ENCODE peak calls at places on chromosomes 1 and 21, in five cellular contexts. One of them, this sample, is unnamed.

GRCh38 chr21:42221581-42222345 is 2.8 kb downstream of the ABCG1 start:
- DNase-seq in GM12878: no peak
- DNase-seq in K562: no peak
- DNase-seq in HepG2: no peak
- DNase-seq in SK-N-SH: no peak
- DNase-seq in this sample: peak; percentile 87

GRCh38 chr21:46413365-46413696 is 45.4 kb upstream of the DIP2A start:
- DNase-seq in GM12878: no peak
- DNase-seq in K562: no peak
- DNase-seq in HepG2: no peak
- DNase-seq in SK-N-SH: no peak
- DNase-seq in this sample: no peak

GRCh38 chr21:38597436-38597835 is 99.2 kb upstream of the ERG start:
- DNase-seq in GM12878: no peak
- DNase-seq in K562: no peak
- DNase-seq in HepG2: no peak
- DNase-seq in SK-N-SH: no peak
- DNase-seq in this sample: no peak

GRCh38 chr1:148308832-148309458 is 156.9 kb upstream of the NBPF11 start:
- DNase-seq in GM12878: no peak
- DNase-seq in K562: peak; percentile 14
- DNase-seq in HepG2: no peak
- DNase-seq in SK-N-SH: no peak
- DNase-seq in this sample: no peak

GRCh38 chr1:241460098-241460873 is 59.3 kb downstream of the FH start:
- DNase-seq in GM12878: no peak
- DNase-seq in K562: no peak
- DNase-seq in HepG2: no peak
- DNase-seq in SK-N-SH: no peak
- DNase-seq in this sample: no peak

GRCh38 chr1:165914136-165914798 is 86.9 kb downstream of the UCK2 start:
- DNase-seq in GM12878: peak; percentile 54
- DNase-seq in K562: peak; percentile 83
- DNase-seq in HepG2: peak; percentile 67
- DNase-seq in SK-N-SH: peak; percentile 70
- DNase-seq in this sample: peak; percentile 88

GRCh38 chr1:93080424-93080823 is 1.3 kb downstream of the MTF2 start:
- DNase-seq in GM12878: peak; percentile 51
- DNase-seq in K562: peak; percentile 68
- DNase-seq in HepG2: peak; percentile 63
- DNase-seq in SK-N-SH: peak; percentile 59
- DNase-seq in this sample: peak; percentile 83

GRCh38 chr1:26538480-26539412 is 9.2 kb downstream of the RPS6KA1 start:
- DNase-seq in GM12878: no peak
- DNase-seq in K562: peak; percentile 80
- DNase-seq in HepG2: peak; percentile 41
- DNase-seq in SK-N-SH: peak; percentile 69
- DNase-seq in this sample: peak; percentile 26

GRCh38 chr1:196593955-196594354 is 14.3 kb downstream of the KCNT2 start:
- DNase-seq in GM12878: no peak
- DNase-seq in K562: no peak
- DNase-seq in HepG2: no peak
- DNase-seq in SK-N-SH: no peak
- DNase-seq in this sample: no peak

GRCh38 chr1:39826583-39826982 is 37.9 kb upstream of the BMP8B start:
- DNase-seq in GM12878: no peak
- DNase-seq in K562: peak; percentile 29
- DNase-seq in HepG2: no peak
- DNase-seq in SK-N-SH: peak; percentile 53
- DNase-seq in this sample: no peak

GRCh38 chr1:175580351-175580750 is 163.0 kb downstream of the TNR start:
- DNase-seq in GM12878: no peak
- DNase-seq in K562: no peak
- DNase-seq in HepG2: no peak
- DNase-seq in SK-N-SH: no peak
- DNase-seq in this sample: no peak

GRCh38 chr1:8004803-8005573 is 21.1 kb downstream of the ERRFI1 start:
- DNase-seq in GM12878: no peak
- DNase-seq in K562: peak; percentile 95
- DNase-seq in HepG2: peak; percentile 89
- DNase-seq in SK-N-SH: peak; percentile 48
- DNase-seq in this sample: peak; percentile 98

GRCh38 chr21:45366476-45366875 is 38.5 kb upstream of the COL18A1 start:
- DNase-seq in GM12878: no peak
- DNase-seq in K562: no peak
- DNase-seq in HepG2: no peak
- DNase-seq in SK-N-SH: no peak
- DNase-seq in this sample: no peak

GRCh38 chr1:66269222-66269621 is 264.7 kb upstream of the SGIP1 start:
- DNase-seq in GM12878: no peak
- DNase-seq in K562: no peak
- DNase-seq in HepG2: no peak
- DNase-seq in SK-N-SH: no peak
- DNase-seq in this sample: no peak

GRCh38 chr21:35682874-35683549 is 377.3 kb downstream of the SETD4 start:
- DNase-seq in GM12878: no peak
- DNase-seq in K562: no peak
- DNase-seq in HepG2: no peak
- DNase-seq in SK-N-SH: no peak
- DNase-seq in this sample: no peak

GRCh38 chr1:47411441-47411840 is 4.6 kb upstream of the FOXE3 start:
- DNase-seq in GM12878: no peak
- DNase-seq in K562: no peak
- DNase-seq in HepG2: no peak
- DNase-seq in SK-N-SH: no peak
- DNase-seq in this sample: peak; percentile 61

GRCh38 chr1:93751391-93752250 is 70.0 kb upstream of the BCAR3 start:
- DNase-seq in GM12878: no peak
- DNase-seq in K562: no peak
- DNase-seq in HepG2: no peak
- DNase-seq in SK-N-SH: no peak
- DNase-seq in this sample: no peak

GRCh38 chr1:58927026-58927721 is 143.3 kb upstream of the JUN start:
- DNase-seq in GM12878: no peak
- DNase-seq in K562: no peak
- DNase-seq in HepG2: no peak
- DNase-seq in SK-N-SH: no peak
- DNase-seq in this sample: peak; percentile 12

GRCh38 chr1:193741228-193741627 is 554.8 kb upstream of the B3GALT2 start:
- DNase-seq in GM12878: no peak
- DNase-seq in K562: no peak
- DNase-seq in HepG2: no peak
- DNase-seq in SK-N-SH: no peak
- DNase-seq in this sample: no peak

GRCh38 chr1:224377676-224378006 is 21.0 kb downstream of the CNIH4 start:
- DNase-seq in GM12878: peak; percentile 62
- DNase-seq in K562: peak; percentile 28
- DNase-seq in HepG2: peak; percentile 3
- DNase-seq in SK-N-SH: no peak
- DNase-seq in this sample: peak; percentile 84

GRCh38 chr1:203556047-203556851 is 62.3 kb downstream of the OPTC start:
- DNase-seq in GM12878: no peak
- DNase-seq in K562: no peak
- DNase-seq in HepG2: no peak
- DNase-seq in SK-N-SH: peak; percentile 75
- DNase-seq in this sample: peak; percentile 85

GRCh38 chr1:151472852-151473731 is 13.8 kb upstream of the POGZ start:
- DNase-seq in GM12878: no peak
- DNase-seq in K562: peak; percentile 54
- DNase-seq in HepG2: no peak
- DNase-seq in SK-N-SH: peak; percentile 82
- DNase-seq in this sample: peak; percentile 34

GRCh38 chr1:66360285-66360724 is 173.6 kb upstream of the SGIP1 start:
- DNase-seq in GM12878: no peak
- DNase-seq in K562: no peak
- DNase-seq in HepG2: no peak
- DNase-seq in SK-N-SH: no peak
- DNase-seq in this sample: no peak

GRCh38 chr1:155106862-155107261 is 20.8 kb upstream of the EFNA1 start:
- DNase-seq in GM12878: no peak
- DNase-seq in K562: no peak
- DNase-seq in HepG2: no peak
- DNase-seq in SK-N-SH: no peak
- DNase-seq in this sample: no peak

GRCh38 chr1:15959424-15959823 is 16.5 kb downstream of the ZBTB17 start:
- DNase-seq in GM12878: no peak
- DNase-seq in K562: no peak
- DNase-seq in HepG2: no peak
- DNase-seq in SK-N-SH: no peak
- DNase-seq in this sample: no peak

GRCh38 chr1:7008975-7009740 is 223.9 kb downstream of the CAMTA1 start:
- DNase-seq in GM12878: no peak
- DNase-seq in K562: no peak
- DNase-seq in HepG2: no peak
- DNase-seq in SK-N-SH: no peak
- DNase-seq in this sample: no peak

GRCh38 chr1:43801203-43801602 is 93.9 kb downstream of the ST3GAL3 start:
- DNase-seq in GM12878: no peak
- DNase-seq in K562: no peak
- DNase-seq in HepG2: no peak
- DNase-seq in SK-N-SH: no peak
- DNase-seq in this sample: no peak

GRCh38 chr1:48677306-48678287 is 99.1 kb downstream of the BEND5 start:
- DNase-seq in GM12878: no peak
- DNase-seq in K562: peak; percentile 69
- DNase-seq in HepG2: peak; percentile 56
- DNase-seq in SK-N-SH: peak; percentile 82
- DNase-seq in this sample: peak; percentile 41

GRCh38 chr21:27171704-27172103 is 204.8 kb upstream of the ADAMTS5 start:
- DNase-seq in GM12878: no peak
- DNase-seq in K562: no peak
- DNase-seq in HepG2: no peak
- DNase-seq in SK-N-SH: no peak
- DNase-seq in this sample: peak; percentile 43

GRCh38 chr1:201845331-201846083 is 16.6 kb downstream of the IPO9 start:
- DNase-seq in GM12878: no peak
- DNase-seq in K562: no peak
- DNase-seq in HepG2: no peak
- DNase-seq in SK-N-SH: no peak
- DNase-seq in this sample: peak; percentile 79
- TF ChIP-seq MXI1 in GM12878: no peak
- TF ChIP-seq MXI1 in K562: no peak
- TF ChIP-seq MXI1 in HepG2: no peak
- TF ChIP-seq MXI1 in SK-N-SH: no peak
- TF ChIP-seq MXI1 in this sample: no peak

DNA sequence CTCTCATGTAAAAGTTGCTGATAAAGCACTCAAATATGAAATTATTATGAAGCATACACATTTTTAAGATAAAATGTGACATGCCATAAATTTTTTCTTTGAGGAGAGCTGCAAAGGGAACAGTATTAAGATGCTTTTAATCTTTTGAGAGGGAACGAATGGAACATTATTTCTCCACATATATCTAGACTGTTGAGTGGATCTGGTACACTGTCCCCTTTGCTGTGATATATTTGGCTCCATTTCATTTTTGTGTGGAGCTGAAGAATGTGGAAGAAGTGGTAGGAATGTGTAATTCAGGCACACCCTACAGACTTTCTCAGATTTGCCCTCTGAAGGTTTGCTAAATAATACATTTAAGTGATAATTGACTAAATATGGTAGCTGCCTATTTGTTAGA is 31.7 kb downstream of the PGM1 start:
- DNase-seq in GM12878: no peak
- DNase-seq in K562: no peak
- DNase-seq in HepG2: no peak
- DNase-seq in SK-N-SH: no peak
- DNase-seq in this sample: no peak
- TF ChIP-seq MXI1 in GM12878: no peak
- TF ChIP-seq MXI1 in K562: no peak
- TF ChIP-seq MXI1 in HepG2: no peak
- TF ChIP-seq MXI1 in SK-N-SH: no peak
- TF ChIP-seq MXI1 in this sample: no peak

GRCh38 chr1:234603221-234604204 is 6.5 kb downstream of the IRF2BP2 start:
- DNase-seq in GM12878: no peak
- DNase-seq in K562: peak; percentile 62
- DNase-seq in HepG2: peak; percentile 83
- DNase-seq in SK-N-SH: no peak
- DNase-seq in this sample: peak; percentile 77
- TF ChIP-seq MXI1 in GM12878: no peak
- TF ChIP-seq MXI1 in K562: no peak
- TF ChIP-seq MXI1 in HepG2: no peak
- TF ChIP-seq MXI1 in SK-N-SH: no peak
- TF ChIP-seq MXI1 in this sample: no peak

GRCh38 chr1:209648931-209649776 is 3.1 kb downstream of the LAMB3 start:
- DNase-seq in GM12878: no peak
- DNase-seq in K562: peak; percentile 86
- DNase-seq in HepG2: peak; percentile 13
- DNase-seq in SK-N-SH: no peak
- DNase-seq in this sample: peak; percentile 96
- TF ChIP-seq MXI1 in GM12878: no peak
- TF ChIP-seq MXI1 in K562: no peak
- TF ChIP-seq MXI1 in HepG2: no peak
- TF ChIP-seq MXI1 in SK-N-SH: no peak
- TF ChIP-seq MXI1 in this sample: no peak

DNA sequence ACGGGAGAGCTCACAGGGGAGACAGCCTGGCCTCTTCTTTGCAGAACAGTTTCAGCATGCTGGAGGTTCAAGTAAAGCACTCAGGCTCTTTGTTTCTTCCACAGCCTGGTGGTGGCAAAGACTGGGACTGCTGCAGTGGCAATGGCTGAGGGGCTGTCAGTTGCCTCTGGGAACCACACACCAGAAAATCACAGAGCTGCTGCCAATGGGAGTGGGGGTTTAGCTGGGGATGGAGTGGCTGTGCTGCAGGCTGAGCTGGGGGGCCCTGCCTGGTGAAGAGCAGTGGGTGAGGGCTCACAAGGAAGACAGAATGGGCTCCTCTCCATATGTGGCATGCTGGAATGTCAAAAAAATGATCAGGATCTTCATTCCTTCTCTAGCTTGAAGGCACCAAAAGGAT is 25.6 kb upstream of the PTGFR start:
- DNase-seq in GM12878: no peak
- DNase-seq in K562: no peak
- DNase-seq in HepG2: no peak
- DNase-seq in SK-N-SH: no peak
- DNase-seq in this sample: no peak
- TF ChIP-seq MXI1 in GM12878: no peak
- TF ChIP-seq MXI1 in K562: no peak
- TF ChIP-seq MXI1 in HepG2: no peak
- TF ChIP-seq MXI1 in SK-N-SH: no peak
- TF ChIP-seq MXI1 in this sample: no peak

GRCh38 chr1:45730075-45730779 is 20.2 kb downstream of the IPP start:
- DNase-seq in GM12878: no peak
- DNase-seq in K562: no peak
- DNase-seq in HepG2: no peak
- DNase-seq in SK-N-SH: no peak
- DNase-seq in this sample: no peak
- TF ChIP-seq MXI1 in GM12878: no peak
- TF ChIP-seq MXI1 in K562: no peak
- TF ChIP-seq MXI1 in HepG2: no peak
- TF ChIP-seq MXI1 in SK-N-SH: no peak
- TF ChIP-seq MXI1 in this sample: no peak

GRCh38 chr1:209650454-209650853 is 1.8 kb downstream of the LAMB3 start:
- DNase-seq in GM12878: no peak
- DNase-seq in K562: no peak
- DNase-seq in HepG2: no peak
- DNase-seq in SK-N-SH: no peak
- DNase-seq in this sample: no peak
- TF ChIP-seq MXI1 in GM12878: no peak
- TF ChIP-seq MXI1 in K562: no peak
- TF ChIP-seq MXI1 in HepG2: no peak
- TF ChIP-seq MXI1 in SK-N-SH: no peak
- TF ChIP-seq MXI1 in this sample: no peak

GRCh38 chr1:91166106-91166712 is 144.4 kb upstream of the ZNF644 start:
- DNase-seq in GM12878: no peak
- DNase-seq in K562: peak; percentile 72
- DNase-seq in HepG2: peak; percentile 56
- DNase-seq in SK-N-SH: peak; percentile 57
- DNase-seq in this sample: peak; percentile 56
- TF ChIP-seq MXI1 in GM12878: no peak
- TF ChIP-seq MXI1 in K562: no peak
- TF ChIP-seq MXI1 in HepG2: no peak
- TF ChIP-seq MXI1 in SK-N-SH: no peak
- TF ChIP-seq MXI1 in this sample: no peak

This sample was measured in IMR-90.